ENCODE peak calls at places on chromosomes 4 and X, in seven cellular contexts. One of them, this sample, is unnamed.

GRCh38 chr4:78602334-78602733 is 50.8 kb downstream of the ANXA3 start:
- DNase-seq in mesenchymal stem cell: no peak
- DNase-seq in mesendoderm: no peak
- DNase-seq in IMR-90: no peak
- DNase-seq in H1: no peak
- DNase-seq in trophoblast cell: no peak
- DNase-seq in neuronal stem cell: no peak
- DNase-seq in this sample: no peak

GRCh38 chr4:134677209-134677814 is 475.7 kb upstream of the PABPC4L start:
- DNase-seq in mesenchymal stem cell: no peak
- DNase-seq in mesendoderm: no peak
- DNase-seq in IMR-90: no peak
- DNase-seq in H1: no peak
- DNase-seq in trophoblast cell: no peak
- DNase-seq in neuronal stem cell: no peak
- DNase-seq in this sample: no peak

GRCh38 chr4:16448240-16448639 is 222.0 kb upstream of the TAPT1 start:
- DNase-seq in mesenchymal stem cell: no peak
- DNase-seq in mesendoderm: no peak
- DNase-seq in IMR-90: no peak
- DNase-seq in H1: no peak
- DNase-seq in trophoblast cell: no peak
- DNase-seq in neuronal stem cell: no peak
- DNase-seq in this sample: no peak

GRCh38 chr4:24778427-24779225 is 16.7 kb upstream of the SOD3 start:
- DNase-seq in mesenchymal stem cell: peak
- DNase-seq in mesendoderm: no peak
- DNase-seq in IMR-90: peak
- DNase-seq in H1: no peak
- DNase-seq in trophoblast cell: peak
- DNase-seq in neuronal stem cell: no peak
- DNase-seq in this sample: no peak

GRCh38 chr4:53702334-53703266 is 111.3 kb upstream of the LNX1 start:
- DNase-seq in mesenchymal stem cell: peak
- DNase-seq in mesendoderm: no peak
- DNase-seq in IMR-90: peak
- DNase-seq in H1: no peak
- DNase-seq in trophoblast cell: peak
- DNase-seq in neuronal stem cell: no peak
- DNase-seq in this sample: peak

GRCh38 chrX:40083120-40083978 is 14.4 kb downstream of the BCOR start:
- DNase-seq in mesenchymal stem cell: no peak
- DNase-seq in mesendoderm: no peak
- DNase-seq in IMR-90: no peak
- DNase-seq in H1: no peak
- DNase-seq in trophoblast cell: no peak
- DNase-seq in neuronal stem cell: no peak
- DNase-seq in this sample: peak

GRCh38 chr4:76665721-76666120 is 230.7 kb downstream of the SHROOM3 start:
- DNase-seq in mesenchymal stem cell: no peak
- DNase-seq in mesendoderm: no peak
- DNase-seq in IMR-90: no peak
- DNase-seq in H1: no peak
- DNase-seq in trophoblast cell: peak
- DNase-seq in neuronal stem cell: no peak
- DNase-seq in this sample: no peak

GRCh38 chrX:40152706-40153334 is 55.1 kb upstream of the BCOR start:
- DNase-seq in mesenchymal stem cell: peak
- DNase-seq in mesendoderm: peak
- DNase-seq in IMR-90: no peak
- DNase-seq in H1: no peak
- DNase-seq in trophoblast cell: no peak
- DNase-seq in neuronal stem cell: no peak
- DNase-seq in this sample: peak

GRCh38 chrX:151752847-151753246 is 18.3 kb downstream of the CNGA2 start:
- DNase-seq in mesenchymal stem cell: no peak
- DNase-seq in mesendoderm: no peak
- DNase-seq in IMR-90: no peak
- DNase-seq in H1: no peak
- DNase-seq in trophoblast cell: no peak
- DNase-seq in neuronal stem cell: no peak
- DNase-seq in this sample: no peak

GRCh38 chr4:22487333-22487732 is 28.5 kb downstream of the ADGRA3 start:
- DNase-seq in mesenchymal stem cell: no peak
- DNase-seq in mesendoderm: no peak
- DNase-seq in IMR-90: no peak
- DNase-seq in H1: no peak
- DNase-seq in trophoblast cell: no peak
- DNase-seq in neuronal stem cell: no peak
- DNase-seq in this sample: no peak

GRCh38 chrX:50747471-50747900 is 66.5 kb downstream of the SHROOM4 start:
- DNase-seq in mesenchymal stem cell: peak
- DNase-seq in mesendoderm: peak
- DNase-seq in IMR-90: peak
- DNase-seq in H1: no peak
- DNase-seq in trophoblast cell: peak
- DNase-seq in neuronal stem cell: peak
- DNase-seq in this sample: no peak

DNA sequence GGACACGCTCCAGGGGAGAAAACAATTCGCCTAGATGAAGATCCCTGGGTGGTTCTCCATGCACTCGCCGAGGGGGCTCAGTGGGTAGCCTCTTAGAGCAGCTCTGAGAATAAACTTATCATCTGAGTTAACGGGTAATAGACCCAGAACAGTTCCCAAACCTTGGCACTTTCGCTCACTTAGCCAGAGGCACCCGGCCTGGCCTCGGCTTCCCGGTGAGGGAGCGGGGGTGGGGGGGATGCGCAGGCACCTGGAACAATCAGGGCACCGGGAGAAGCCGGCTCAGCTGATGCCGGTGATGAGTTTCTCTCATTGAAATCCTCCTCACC is 405 bp upstream of the ZAR1 start:
- DNase-seq in mesenchymal stem cell: no peak
- DNase-seq in mesendoderm: peak
- DNase-seq in IMR-90: no peak
- DNase-seq in H1: no peak
- DNase-seq in trophoblast cell: no peak
- DNase-seq in neuronal stem cell: no peak
- DNase-seq in this sample: peak
- H3K18ac ChIP-seq in mesenchymal stem cell: no peak
- H3K18ac ChIP-seq in mesendoderm: no peak
- H3K18ac ChIP-seq in IMR-90: no peak
- H3K18ac ChIP-seq in H1: no peak
- H3K18ac ChIP-seq in trophoblast cell: no peak
- H3K18ac ChIP-seq in neuronal stem cell: peak
- H3K18ac ChIP-seq in this sample: no peak

GRCh38 chr4:152640058-152640921 is 39.5 kb downstream of the TMEM154 start:
- DNase-seq in mesenchymal stem cell: peak
- DNase-seq in mesendoderm: no peak
- DNase-seq in IMR-90: peak
- DNase-seq in H1: no peak
- DNase-seq in trophoblast cell: peak
- DNase-seq in neuronal stem cell: no peak
- DNase-seq in this sample: no peak

GRCh38 chr4:152634110-152634760 is 45.6 kb downstream of the TMEM154 start:
- DNase-seq in mesenchymal stem cell: no peak
- DNase-seq in mesendoderm: no peak
- DNase-seq in IMR-90: no peak
- DNase-seq in H1: no peak
- DNase-seq in trophoblast cell: peak
- DNase-seq in neuronal stem cell: no peak
- DNase-seq in this sample: no peak

GRCh38 chr4:152630361-152630760 is 49.4 kb downstream of the TMEM154 start:
- DNase-seq in mesenchymal stem cell: no peak
- DNase-seq in mesendoderm: no peak
- DNase-seq in IMR-90: no peak
- DNase-seq in H1: no peak
- DNase-seq in trophoblast cell: no peak
- DNase-seq in neuronal stem cell: no peak
- DNase-seq in this sample: no peak

GRCh38 chr4:152633118-152633517 is 46.7 kb downstream of the TMEM154 start:
- DNase-seq in mesenchymal stem cell: no peak
- DNase-seq in mesendoderm: peak
- DNase-seq in IMR-90: no peak
- DNase-seq in H1: no peak
- DNase-seq in trophoblast cell: peak
- DNase-seq in neuronal stem cell: no peak
- DNase-seq in this sample: peak

GRCh38 chr4:152635876-152636275 is 43.9 kb downstream of the TMEM154 start:
- DNase-seq in mesenchymal stem cell: no peak
- DNase-seq in mesendoderm: no peak
- DNase-seq in IMR-90: no peak
- DNase-seq in H1: no peak
- DNase-seq in trophoblast cell: peak
- DNase-seq in neuronal stem cell: no peak
- DNase-seq in this sample: no peak
- H3K18ac ChIP-seq in mesenchymal stem cell: no peak
- H3K18ac ChIP-seq in mesendoderm: no peak
- H3K18ac ChIP-seq in IMR-90: no peak
- H3K18ac ChIP-seq in H1: no peak
- H3K18ac ChIP-seq in trophoblast cell: no peak
- H3K18ac ChIP-seq in neuronal stem cell: no peak
- H3K18ac ChIP-seq in this sample: no peak

GRCh38 chrX:30144971-30145731 is 70.2 kb upstream of the MAGEB2 start:
- DNase-seq in mesenchymal stem cell: no peak
- DNase-seq in mesendoderm: no peak
- DNase-seq in IMR-90: no peak
- DNase-seq in H1: no peak
- DNase-seq in trophoblast cell: no peak
- DNase-seq in neuronal stem cell: no peak
- DNase-seq in this sample: no peak

GRCh38 chrX:30144221-30144620 is 71.1 kb upstream of the MAGEB2 start:
- DNase-seq in mesenchymal stem cell: no peak
- DNase-seq in mesendoderm: no peak
- DNase-seq in IMR-90: no peak
- DNase-seq in H1: no peak
- DNase-seq in trophoblast cell: peak
- DNase-seq in neuronal stem cell: no peak
- DNase-seq in this sample: no peak

GRCh38 chrX:30150196-30150895 is 65.0 kb upstream of the MAGEB2 start:
- DNase-seq in mesenchymal stem cell: peak
- DNase-seq in mesendoderm: no peak
- DNase-seq in IMR-90: peak
- DNase-seq in H1: no peak
- DNase-seq in trophoblast cell: no peak
- DNase-seq in neuronal stem cell: no peak
- DNase-seq in this sample: no peak

GRCh38 chrX:30151964-30152363 is 63.4 kb upstream of the MAGEB2 start:
- DNase-seq in mesenchymal stem cell: no peak
- DNase-seq in mesendoderm: no peak
- DNase-seq in IMR-90: no peak
- DNase-seq in H1: no peak
- DNase-seq in trophoblast cell: no peak
- DNase-seq in neuronal stem cell: no peak
- DNase-seq in this sample: no peak

GRCh38 chrX:30147996-30148643 is 67.2 kb upstream of the MAGEB2 start:
- DNase-seq in mesenchymal stem cell: no peak
- DNase-seq in mesendoderm: no peak
- DNase-seq in IMR-90: no peak
- DNase-seq in H1: no peak
- DNase-seq in trophoblast cell: no peak
- DNase-seq in neuronal stem cell: no peak
- DNase-seq in this sample: no peak
- H3K18ac ChIP-seq in mesenchymal stem cell: peak
- H3K18ac ChIP-seq in mesendoderm: no peak
- H3K18ac ChIP-seq in IMR-90: no peak
- H3K18ac ChIP-seq in H1: no peak
- H3K18ac ChIP-seq in trophoblast cell: peak
- H3K18ac ChIP-seq in neuronal stem cell: no peak
- H3K18ac ChIP-seq in this sample: no peak

GRCh38 chr4:146506272-146506671 is 15.5 kb downstream of the SLC10A7 start:
- DNase-seq in mesenchymal stem cell: no peak
- DNase-seq in mesendoderm: no peak
- DNase-seq in IMR-90: no peak
- DNase-seq in H1: no peak
- DNase-seq in trophoblast cell: no peak
- DNase-seq in neuronal stem cell: no peak
- DNase-seq in this sample: no peak
- H3K18ac ChIP-seq in mesenchymal stem cell: no peak
- H3K18ac ChIP-seq in mesendoderm: no peak
- H3K18ac ChIP-seq in IMR-90: no peak
- H3K18ac ChIP-seq in H1: no peak
- H3K18ac ChIP-seq in trophoblast cell: no peak
- H3K18ac ChIP-seq in neuronal stem cell: no peak
- H3K18ac ChIP-seq in this sample: no peak

GRCh38 chr4:111628437-111628836 is 516.8 kb upstream of the FAM241A start:
- DNase-seq in mesenchymal stem cell: no peak
- DNase-seq in mesendoderm: no peak
- DNase-seq in IMR-90: no peak
- DNase-seq in H1: no peak
- DNase-seq in trophoblast cell: no peak
- DNase-seq in neuronal stem cell: no peak
- DNase-seq in this sample: no peak
- H3K18ac ChIP-seq in mesenchymal stem cell: no peak
- H3K18ac ChIP-seq in mesendoderm: no peak
- H3K18ac ChIP-seq in IMR-90: no peak
- H3K18ac ChIP-seq in H1: no peak
- H3K18ac ChIP-seq in trophoblast cell: no peak
- H3K18ac ChIP-seq in neuronal stem cell: no peak
- H3K18ac ChIP-seq in this sample: no peak

GRCh38 chrX:104137496-104137895 is 19.3 kb downstream of the SLC25A53 start:
- DNase-seq in mesenchymal stem cell: peak
- DNase-seq in mesendoderm: peak
- DNase-seq in IMR-90: no peak
- DNase-seq in H1: no peak
- DNase-seq in trophoblast cell: no peak
- DNase-seq in neuronal stem cell: no peak
- DNase-seq in this sample: no peak
- H3K18ac ChIP-seq in mesenchymal stem cell: no peak
- H3K18ac ChIP-seq in mesendoderm: no peak
- H3K18ac ChIP-seq in IMR-90: no peak
- H3K18ac ChIP-seq in H1: no peak
- H3K18ac ChIP-seq in trophoblast cell: no peak
- H3K18ac ChIP-seq in neuronal stem cell: no peak
- H3K18ac ChIP-seq in this sample: no peak